ENCODE peak calls at places on chromosome 12, in nine cellular contexts. B, L, D, G, E, I, O, M and S are unnamed samples.

GRCh38 chr12:113262710-113263109 is 41.4 kb downstream of the TPCN1 start:
- DNase-seq in B (no peak), L (no peak), D (no peak), G (no peak), E (peak; percentile 8), I (no peak), O (no peak), M (no peak), S (no peak)

GRCh38 chr12:47120736-47121135 is 41.0 kb upstream of the AMIGO2 start:
- DNase-seq in B (no peak), L (no peak), D (no peak), G (no peak), E (no peak), I (no peak), O (no peak), M (no peak), S (no peak)

GRCh38 chr12:70933133-70933532 is 12.6 kb upstream of the PTPRR start:
- DNase-seq in B (no peak), L (no peak), D (no peak), G (no peak), E (no peak), I (no peak), O (no peak), M (no peak), S (no peak)

GRCh38 chr12:63276537-63277365 is 125.8 kb upstream of the AVPR1A start:
- DNase-seq in B (no peak), L (no peak), D (no peak), G (peak; percentile 21), E (no peak), I (peak; percentile 43), O (no peak), M (peak; percentile 10), S (no peak)

GRCh38 chr12:58148405-58148804 is 207.0 kb downstream of the ATP23 start:
- DNase-seq in B (no peak), L (no peak), D (no peak), G (no peak), E (no peak), I (no peak), O (peak; percentile 39), M (peak; percentile 64), S (no peak)

GRCh38 chr12:132651444-132652100 is 33.0 kb downstream of the P2RX2 start:
- DNase-seq in B (no peak), L (no peak), D (no peak), G (no peak), E (no peak), I (no peak), O (no peak), M (no peak), S (no peak)

GRCh38 chr12:92848740-92849139 is 80.4 kb downstream of the EEA1 start:
- DNase-seq in B (no peak), L (no peak), D (no peak), G (no peak), E (no peak), I (no peak), O (no peak), M (no peak), S (no peak)

GRCh38 chr12:29831173-29831572 is 47.4 kb upstream of the TMTC1 start:
- DNase-seq in B (no peak), L (no peak), D (no peak), G (no peak), E (no peak), I (no peak), O (no peak), M (no peak), S (no peak)

GRCh38 chr12:93968518-93968917 is 179.9 kb upstream of the PLXNC1 start:
- DNase-seq in B (no peak), L (no peak), D (no peak), G (no peak), E (no peak), I (no peak), O (no peak), M (no peak), S (no peak)

GRCh38 chr12:18882690-18883089 is 144.8 kb downstream of the CAPZA3 start:
- DNase-seq in B (no peak), L (no peak), D (no peak), G (no peak), E (no peak), I (no peak), O (no peak), M (no peak), S (no peak)

GRCh38 chr12:104549820-104550480 is 93.2 kb downstream of the CHST11 start:
- DNase-seq in B (no peak), L (no peak), D (no peak), G (peak; percentile 12), E (no peak), I (no peak), O (no peak), M (no peak), S (no peak)

GRCh38 chr12:119775246-119775895 is 101.7 kb downstream of the CIT start:
- DNase-seq in B (no peak), L (no peak), D (no peak), G (no peak), E (no peak), I (no peak), O (no peak), M (no peak), S (no peak)

GRCh38 chr12:52004042-52004648 is 2.6 kb upstream of the TAMALIN start:
- DNase-seq in B (no peak), L (no peak), D (no peak), G (no peak), E (peak; percentile 68), I (peak; percentile 63), O (no peak), M (peak; percentile 72), S (no peak)

GRCh38 chr12:8712572-8712971 is 14.8 kb downstream of the RIMKLB start:
- DNase-seq in B (no peak), L (no peak), D (no peak), G (no peak), E (no peak), I (no peak), O (no peak), M (no peak), S (no peak)

GRCh38 chr12:118981285-118982201 is at the start of gene SRRM4:
- DNase-seq in B (no peak), L (no peak), D (peak; percentile 40), G (no peak), E (no peak), I (no peak), O (no peak), M (no peak), S (no peak)

GRCh38 chr12:6347367-6348338 is 5.8 kb upstream of the TNFRSF1A start:
- DNase-seq in B (no peak), L (no peak), D (no peak), G (no peak), E (peak; percentile 64), I (no peak), O (no peak), M (no peak), S (no peak)

GRCh38 chr12:82817368-82817767 is 130.7 kb downstream of the TMTC2 start:
- DNase-seq in B (no peak), L (no peak), D (no peak), G (no peak), E (no peak), I (no peak), O (peak; percentile 33), M (no peak), S (no peak)

GRCh38 chr12:83388551-83388950 is 701.8 kb downstream of the TMTC2 start:
- DNase-seq in B (no peak), L (no peak), D (no peak), G (no peak), E (no peak), I (no peak), O (no peak), M (no peak), S (no peak)

GRCh38 chr12:67086116-67086515 is 183.0 kb upstream of the CAND1 start:
- DNase-seq in B (no peak), L (no peak), D (no peak), G (no peak), E (no peak), I (no peak), O (peak; percentile 49), M (no peak), S (no peak)

GRCh38 chr12:47053991-47054390 is 25.4 kb upstream of the PCED1B start:
- DNase-seq in B (no peak), L (no peak), D (no peak), G (no peak), E (no peak), I (no peak), O (no peak), M (no peak), S (no peak)

GRCh38 chr12:56410768-56411167 is 38.5 kb downstream of the TIMELESS start:
- DNase-seq in B (no peak), L (no peak), D (no peak), G (no peak), E (no peak), I (no peak), O (no peak), M (no peak), S (no peak)

GRCh38 chr12:131204416-131205311 is 251.0 kb downstream of the ADGRD1 start:
- DNase-seq in B (no peak), L (no peak), D (no peak), G (no peak), E (no peak), I (no peak), O (no peak), M (no peak), S (no peak)

GRCh38 chr12:100384549-100384916 is 27.7 kb downstream of the SLC17A8 start:
- DNase-seq in B (no peak), L (no peak), D (no peak), G (no peak), E (no peak), I (no peak), O (no peak), M (no peak), S (no peak)

GRCh38 chr12:124279315-124279714 is 15.6 kb upstream of the RFLNA start:
- DNase-seq in B (no peak), L (no peak), D (no peak), G (no peak), E (no peak), I (no peak), O (no peak), M (no peak), S (no peak)